ENCODE peak calls at places on chromosomes 3 and 15, in five cellular contexts. One of them, this sample, is unnamed. For H3K27me3 and H3K4me1, the result is how much of the 10 kb centered on the place peaks cover.

GRCh38 chr3:125151437-125151806 is 61.1 kb downstream of the SLC12A8 start:
- DNase-seq in uterus: no peak
- DNase-seq in adrenal gland: no peak
- DNase-seq in cardiac muscle cell: no peak
- DNase-seq in fibroblast of lung: no peak
- DNase-seq in this sample: no peak

GRCh38 chr3:57006949-57007419 is 53.5 kb upstream of the SPATA12 start:
- DNase-seq in uterus: peak
- DNase-seq in adrenal gland: peak
- DNase-seq in cardiac muscle cell: peak
- DNase-seq in fibroblast of lung: peak
- DNase-seq in this sample: no peak

GRCh38 chr15:47184003-47184404 is 533.3 kb upstream of the SEMA6D start:
- DNase-seq in uterus: no peak
- DNase-seq in adrenal gland: no peak
- DNase-seq in cardiac muscle cell: peak
- DNase-seq in fibroblast of lung: no peak
- DNase-seq in this sample: peak

GRCh38 chr15:89836255-89837133 is 21.8 kb upstream of the ANPEP start:
- DNase-seq in uterus: no peak
- DNase-seq in adrenal gland: peak
- DNase-seq in cardiac muscle cell: peak
- DNase-seq in fibroblast of lung: peak
- DNase-seq in this sample: no peak

GRCh38 chr15:55170361-55170760 is 26.4 kb downstream of the RSL24D1 start:
- DNase-seq in uterus: no peak
- DNase-seq in adrenal gland: no peak
- DNase-seq in cardiac muscle cell: no peak
- DNase-seq in fibroblast of lung: no peak
- DNase-seq in this sample: no peak

GRCh38 chr15:91627473-91628309 is 225.8 kb upstream of the SLCO3A1 start:
- DNase-seq in uterus: no peak
- DNase-seq in adrenal gland: peak
- DNase-seq in cardiac muscle cell: peak
- DNase-seq in fibroblast of lung: peak
- DNase-seq in this sample: no peak

GRCh38 chr15:27017168-27017809 is 46.3 kb downstream of the GABRG3 start:
- DNase-seq in uterus: no peak
- DNase-seq in adrenal gland: peak
- DNase-seq in cardiac muscle cell: peak
- DNase-seq in fibroblast of lung: peak
- DNase-seq in this sample: no peak

GRCh38 chr3:183576487-183577107 is 21.1 kb upstream of the KLHL6 start:
- DNase-seq in uterus: no peak
- DNase-seq in adrenal gland: no peak
- DNase-seq in cardiac muscle cell: no peak
- DNase-seq in fibroblast of lung: no peak
- DNase-seq in this sample: no peak

GRCh38 chr3:23002846-23003800 is 200.0 kb upstream of the UBE2E2 start:
- DNase-seq in uterus: no peak
- DNase-seq in adrenal gland: no peak
- DNase-seq in cardiac muscle cell: no peak
- DNase-seq in fibroblast of lung: peak
- DNase-seq in this sample: no peak

GRCh38 chr15:22855791-22856190 is 17.3 kb downstream of the NIPA2 start:
- DNase-seq in uterus: no peak
- DNase-seq in adrenal gland: no peak
- DNase-seq in cardiac muscle cell: no peak
- DNase-seq in fibroblast of lung: no peak
- DNase-seq in this sample: no peak

DNA sequence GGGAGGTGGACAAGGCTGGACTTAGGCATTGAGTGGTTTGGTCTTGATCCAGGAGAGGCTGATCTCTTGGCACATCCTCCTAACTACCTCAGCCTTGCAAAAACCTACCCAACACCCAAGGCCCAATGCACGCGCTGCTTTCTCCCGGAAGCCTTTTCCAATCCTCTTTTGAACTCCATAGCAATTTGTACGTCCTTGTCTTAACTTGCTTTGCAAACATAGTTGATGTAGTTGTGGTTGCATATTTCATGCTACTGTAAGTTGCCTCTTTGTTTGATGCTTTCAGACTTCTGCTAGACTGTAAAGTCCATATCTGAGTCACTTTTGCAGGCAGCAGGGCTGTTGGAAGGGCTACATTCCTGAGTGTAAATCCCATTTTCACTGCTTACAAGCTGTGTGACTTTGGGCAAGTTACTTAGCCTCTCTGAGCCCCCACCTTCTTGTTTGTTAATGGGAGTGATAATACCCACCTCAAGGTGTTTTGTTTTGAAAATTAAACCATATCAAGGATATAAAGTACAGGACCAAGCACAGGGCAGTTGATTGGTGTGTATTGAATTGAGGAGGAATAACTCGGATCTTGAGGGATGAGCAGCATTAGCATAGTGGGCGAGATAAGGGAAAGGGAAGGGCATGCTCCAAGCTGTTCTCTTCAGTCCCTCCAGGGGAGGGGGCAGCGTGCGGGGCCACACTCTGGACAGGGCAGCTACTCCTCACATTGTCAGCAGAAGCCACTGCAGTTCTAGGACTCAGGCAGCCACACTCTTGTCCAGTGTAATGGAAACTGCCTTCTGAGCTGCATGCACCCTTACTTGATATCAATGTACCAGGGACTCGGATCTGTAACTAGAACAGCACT is 28.8 kb downstream of the SIAH2 start:
- DNase-seq in uterus: no peak
- DNase-seq in adrenal gland: peak
- DNase-seq in cardiac muscle cell: no peak
- DNase-seq in fibroblast of lung: no peak
- DNase-seq in this sample: no peak
- H3K27me3 ChIP-seq in uterus: under half
- H3K27me3 ChIP-seq in adrenal gland: under half
- H3K27me3 ChIP-seq in cardiac muscle cell: under half
- H3K27me3 ChIP-seq in fibroblast of lung: under half
- H3K27me3 ChIP-seq in this sample: under half

GRCh38 chr15:42581272-42581730 is 5.9 kb downstream of the STARD9 start:
- DNase-seq in uterus: peak
- DNase-seq in adrenal gland: peak
- DNase-seq in cardiac muscle cell: peak
- DNase-seq in fibroblast of lung: peak
- DNase-seq in this sample: peak
- H3K27ac ChIP-seq in uterus: peak
- H3K27ac ChIP-seq in adrenal gland: peak
- H3K27ac ChIP-seq in cardiac muscle cell: no peak
- H3K27ac ChIP-seq in fibroblast of lung: peak
- H3K27ac ChIP-seq in this sample: peak

GRCh38 chr15:82919231-82919886 is 33.2 kb downstream of the HOMER2 start:
- DNase-seq in uterus: no peak
- DNase-seq in adrenal gland: peak
- DNase-seq in cardiac muscle cell: no peak
- DNase-seq in fibroblast of lung: no peak
- DNase-seq in this sample: peak
- H3K4me1 ChIP-seq in uterus: under half
- H3K4me1 ChIP-seq in adrenal gland: under half
- H3K4me1 ChIP-seq in cardiac muscle cell: under half
- H3K4me1 ChIP-seq in fibroblast of lung: under half
- H3K4me1 ChIP-seq in this sample: under half

GRCh38 chr15:66502491-66502890 is 2.2 kb downstream of the RPL4 start:
- DNase-seq in uterus: no peak
- DNase-seq in adrenal gland: no peak
- DNase-seq in cardiac muscle cell: no peak
- DNase-seq in fibroblast of lung: no peak
- DNase-seq in this sample: no peak
- H3K27me3 ChIP-seq in uterus: under half
- H3K27me3 ChIP-seq in adrenal gland: under half
- H3K27me3 ChIP-seq in cardiac muscle cell: under half
- H3K27me3 ChIP-seq in fibroblast of lung: under half
- H3K27me3 ChIP-seq in this sample: under half

GRCh38 chr3:171469376-171469775 is 9.2 kb upstream of the TNIK start:
- DNase-seq in uterus: no peak
- DNase-seq in adrenal gland: no peak
- DNase-seq in cardiac muscle cell: no peak
- DNase-seq in fibroblast of lung: no peak
- DNase-seq in this sample: no peak
- H3K27ac ChIP-seq in uterus: no peak
- H3K27ac ChIP-seq in adrenal gland: no peak
- H3K27ac ChIP-seq in cardiac muscle cell: no peak
- H3K27ac ChIP-seq in fibroblast of lung: no peak
- H3K27ac ChIP-seq in this sample: no peak

DNA sequence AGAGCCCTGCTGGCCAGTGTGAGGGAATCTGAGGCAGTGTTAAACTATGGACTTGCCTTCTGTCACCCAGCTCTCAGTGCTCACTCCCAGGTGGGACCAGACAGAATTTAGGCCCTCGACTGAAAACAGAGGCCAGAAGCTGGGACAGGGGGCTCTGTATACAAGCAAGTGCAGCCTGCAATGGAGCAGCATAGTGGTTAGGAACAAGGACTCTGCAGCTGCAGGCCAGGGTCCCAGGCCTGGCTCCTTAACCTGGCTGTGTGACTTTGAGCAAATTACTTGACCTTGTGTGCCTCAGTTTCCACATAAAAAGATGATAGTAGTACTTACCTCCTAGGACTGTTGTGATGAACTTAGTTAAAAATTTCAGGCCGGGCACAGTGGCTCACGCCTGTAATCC is 39.8 kb downstream of the CMTM7 start:
- DNase-seq in uterus: no peak
- DNase-seq in adrenal gland: no peak
- DNase-seq in cardiac muscle cell: no peak
- DNase-seq in fibroblast of lung: no peak
- DNase-seq in this sample: no peak
- H3K4me1 ChIP-seq in uterus: under half
- H3K4me1 ChIP-seq in adrenal gland: under half
- H3K4me1 ChIP-seq in cardiac muscle cell: under half
- H3K4me1 ChIP-seq in fibroblast of lung: under half
- H3K4me1 ChIP-seq in this sample: under half

GRCh38 chr3:46889381-46890110 is 12.0 kb downstream of the PTH1R start:
- DNase-seq in uterus: no peak
- DNase-seq in adrenal gland: no peak
- DNase-seq in cardiac muscle cell: peak
- DNase-seq in fibroblast of lung: no peak
- DNase-seq in this sample: no peak
- H3K27me3 ChIP-seq in uterus: under half
- H3K27me3 ChIP-seq in adrenal gland: under half
- H3K27me3 ChIP-seq in cardiac muscle cell: under half
- H3K27me3 ChIP-seq in fibroblast of lung: under half
- H3K27me3 ChIP-seq in this sample: under half

DNA sequence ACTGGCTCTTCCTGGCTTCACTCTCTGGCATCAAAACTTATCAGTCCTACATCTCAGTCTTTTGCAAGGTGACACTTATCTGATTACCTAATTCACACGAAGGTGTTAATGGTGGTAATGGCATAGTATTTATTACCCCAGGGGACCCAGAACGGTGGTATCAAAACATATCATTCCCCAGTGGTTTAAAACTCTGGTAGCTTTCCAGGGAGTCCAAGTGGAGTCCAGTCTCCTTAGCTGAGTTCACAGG is 41.3 kb downstream of the SMAD3 start:
- DNase-seq in uterus: no peak
- DNase-seq in adrenal gland: no peak
- DNase-seq in cardiac muscle cell: no peak
- DNase-seq in fibroblast of lung: no peak
- DNase-seq in this sample: no peak
- H3K27ac ChIP-seq in uterus: peak
- H3K27ac ChIP-seq in adrenal gland: peak
- H3K27ac ChIP-seq in cardiac muscle cell: no peak
- H3K27ac ChIP-seq in fibroblast of lung: peak
- H3K27ac ChIP-seq in this sample: peak

GRCh38 chr3:186993940-186994670 is 63.8 kb downstream of the ST6GAL1 start:
- DNase-seq in uterus: no peak
- DNase-seq in adrenal gland: no peak
- DNase-seq in cardiac muscle cell: no peak
- DNase-seq in fibroblast of lung: no peak
- DNase-seq in this sample: no peak
- H3K4me1 ChIP-seq in uterus: under half
- H3K4me1 ChIP-seq in adrenal gland: under half
- H3K4me1 ChIP-seq in cardiac muscle cell: under half
- H3K4me1 ChIP-seq in fibroblast of lung: under half
- H3K4me1 ChIP-seq in this sample: under half